ENCODE peak calls at places on chromosomes 7 and 10, in ten cellular contexts. D, S, J, E, R, T, P, A, X and Q are unnamed samples.

GRCh38 chr7:525740-526139 is 6.1 kb upstream of the PDGFA start:
- DNase-seq in D (no peak), S (peak), J (no peak), E (no peak), R (no peak), T (no peak), P (no peak), A (no peak), X (no peak), Q (no peak)

GRCh38 chr10:53088956-53089355 is 316.4 kb upstream of the MBL2 start:
- DNase-seq in D (no peak), S (no peak), J (no peak), E (no peak), R (no peak), T (no peak), P (no peak), A (no peak), X (no peak), Q (no peak)

GRCh38 chr7:111056371-111056770 is 34.6 kb upstream of the LRRN3 start:
- DNase-seq in D (no peak), S (no peak), J (no peak), E (no peak), R (no peak), T (no peak), P (no peak), A (no peak), X (no peak), Q (no peak)

GRCh38 chr10:63505562-63505961 is 15.6 kb upstream of the REEP3 start:
- DNase-seq in D (no peak), S (no peak), J (no peak), E (no peak), R (no peak), T (no peak), P (no peak), A (no peak), X (no peak), Q (no peak)

GRCh38 chr10:4725917-4726606 is 99.9 kb upstream of the AKR1E2 start:
- DNase-seq in D (peak), S (peak), J (no peak), E (peak), R (no peak), T (no peak), P (no peak), A (peak), X (peak), Q (no peak)

GRCh38 chr7:157482011-157482410 is 145.2 kb downstream of the DNAJB6 start:
- DNase-seq in D (no peak), S (no peak), J (no peak), E (no peak), R (no peak), T (no peak), P (no peak), A (no peak), X (no peak), Q (no peak)

GRCh38 chr10:105592468-105592867 is 951.4 kb downstream of the SORCS3 start:
- DNase-seq in D (no peak), S (peak), J (no peak), E (no peak), R (no peak), T (no peak), P (no peak), A (no peak), X (no peak), Q (no peak)

GRCh38 chr7:42605800-42606199 is 306.1 kb downstream of the C7orf25 start:
- DNase-seq in D (no peak), S (peak), J (no peak), E (peak), R (no peak), T (no peak), P (no peak), A (no peak), X (peak), Q (no peak)

GRCh38 chr7:81294897-81295515 is 376.2 kb upstream of the SEMA3C start:
- DNase-seq in D (no peak), S (no peak), J (no peak), E (no peak), R (no peak), T (no peak), P (no peak), A (no peak), X (no peak), Q (no peak)